ENCODE peak calls at places on chromosome 12, in four cellular contexts. One of them, this sample, is unnamed.

GRCh38 chr12:114186241-114187002 is 219.5 kb downstream of the TBX5 start:
- DNase-seq in progenitor cell of endocrine pancreas: no peak
- DNase-seq in SK-N-SH: peak
- DNase-seq in MCF 10A: no peak
- DNase-seq in this sample: no peak

GRCh38 chr12:131452444-131452860 is 258.4 kb upstream of the SFSWAP start:
- DNase-seq in progenitor cell of endocrine pancreas: no peak
- DNase-seq in SK-N-SH: no peak
- DNase-seq in MCF 10A: peak
- DNase-seq in this sample: peak

GRCh38 chr12:269216-269615 is 6.6 kb upstream of the SLC6A13 start:
- DNase-seq in progenitor cell of endocrine pancreas: no peak
- DNase-seq in SK-N-SH: no peak
- DNase-seq in MCF 10A: peak
- DNase-seq in this sample: no peak

GRCh38 chr12:5516781-5517180 is 84.9 kb downstream of the NTF3 start:
- DNase-seq in progenitor cell of endocrine pancreas: no peak
- DNase-seq in SK-N-SH: no peak
- DNase-seq in MCF 10A: no peak
- DNase-seq in this sample: no peak

GRCh38 chr12:8890313-8891084 is 23.8 kb upstream of the PHC1 start:
- DNase-seq in progenitor cell of endocrine pancreas: peak
- DNase-seq in SK-N-SH: peak
- DNase-seq in MCF 10A: peak
- DNase-seq in this sample: no peak

GRCh38 chr12:5375547-5376295 is 56.2 kb upstream of the NTF3 start:
- DNase-seq in progenitor cell of endocrine pancreas: no peak
- DNase-seq in SK-N-SH: no peak
- DNase-seq in MCF 10A: no peak
- DNase-seq in this sample: no peak

GRCh38 chr12:4506870-4507269 is 31.8 kb upstream of the RAD51AP1 start:
- DNase-seq in progenitor cell of endocrine pancreas: no peak
- DNase-seq in SK-N-SH: no peak
- DNase-seq in MCF 10A: no peak
- DNase-seq in this sample: no peak

GRCh38 chr12:58645946-58646345 is 274.4 kb downstream of the LRIG3 start:
- DNase-seq in progenitor cell of endocrine pancreas: no peak
- DNase-seq in SK-N-SH: no peak
- DNase-seq in MCF 10A: no peak
- DNase-seq in this sample: no peak

GRCh38 chr12:90000721-90001120 is 292.1 kb upstream of the ATP2B1 start:
- DNase-seq in progenitor cell of endocrine pancreas: no peak
- DNase-seq in SK-N-SH: no peak
- DNase-seq in MCF 10A: no peak
- DNase-seq in this sample: no peak

GRCh38 chr12:5718680-5719079 is 226.4 kb downstream of the ANO2 start:
- DNase-seq in progenitor cell of endocrine pancreas: no peak
- DNase-seq in SK-N-SH: no peak
- DNase-seq in MCF 10A: no peak
- DNase-seq in this sample: no peak

GRCh38 chr12:14910090-14910915 is 24.6 kb upstream of the MGP start:
- DNase-seq in progenitor cell of endocrine pancreas: no peak
- DNase-seq in SK-N-SH: no peak
- DNase-seq in MCF 10A: peak
- DNase-seq in this sample: no peak

GRCh38 chr12:122029620-122030426 is 8.1 kb downstream of the BCL7A start:
- DNase-seq in progenitor cell of endocrine pancreas: no peak
- DNase-seq in SK-N-SH: no peak
- DNase-seq in MCF 10A: peak
- DNase-seq in this sample: no peak

GRCh38 chr12:65779091-65779642 is 45.1 kb upstream of the HMGA2 start:
- DNase-seq in progenitor cell of endocrine pancreas: no peak
- DNase-seq in SK-N-SH: no peak
- DNase-seq in MCF 10A: peak
- DNase-seq in this sample: no peak

GRCh38 chr12:88944403-88944802 is 364.1 kb upstream of the KITLG start:
- DNase-seq in progenitor cell of endocrine pancreas: no peak
- DNase-seq in SK-N-SH: no peak
- DNase-seq in MCF 10A: peak
- DNase-seq in this sample: no peak

GRCh38 chr12:88951177-88951576 is 370.9 kb upstream of the KITLG start:
- DNase-seq in progenitor cell of endocrine pancreas: no peak
- DNase-seq in SK-N-SH: no peak
- DNase-seq in MCF 10A: no peak
- DNase-seq in this sample: no peak

GRCh38 chr12:88945041-88945732 is 364.9 kb upstream of the KITLG start:
- DNase-seq in progenitor cell of endocrine pancreas: no peak
- DNase-seq in SK-N-SH: no peak
- DNase-seq in MCF 10A: no peak
- DNase-seq in this sample: no peak

GRCh38 chr12:88946377-88946997 is 366.2 kb upstream of the KITLG start:
- DNase-seq in progenitor cell of endocrine pancreas: no peak
- DNase-seq in SK-N-SH: no peak
- DNase-seq in MCF 10A: peak
- DNase-seq in this sample: no peak

DNA sequence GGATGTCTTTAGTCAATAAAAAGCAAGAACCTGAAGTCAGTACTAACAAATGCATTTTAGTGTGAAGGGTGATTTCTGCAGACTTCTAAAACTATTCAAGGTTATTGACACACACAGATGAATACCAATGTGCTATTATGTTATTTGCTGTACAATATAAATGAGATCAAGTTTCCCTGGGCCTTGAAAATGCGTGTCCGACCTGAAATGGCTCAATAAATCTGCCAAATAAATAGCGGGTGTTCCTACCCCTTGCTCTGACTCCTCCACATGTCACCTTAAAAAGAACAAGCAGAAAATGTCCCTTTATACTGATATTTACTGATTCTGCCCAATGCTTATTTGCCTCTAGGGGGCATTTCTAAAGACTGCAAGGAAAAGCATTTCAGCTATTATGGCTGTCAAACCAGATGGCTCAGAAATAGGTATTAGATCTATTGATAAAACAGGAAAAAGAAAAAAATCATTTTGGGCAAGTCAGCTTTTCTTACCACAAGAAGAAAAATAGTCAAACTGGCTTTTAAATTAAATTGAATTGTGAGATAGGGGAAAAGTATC is 367.3 kb upstream of the KITLG start:
- DNase-seq in progenitor cell of endocrine pancreas: no peak
- DNase-seq in SK-N-SH: no peak
- DNase-seq in MCF 10A: no peak
- DNase-seq in this sample: no peak
- TF ChIP-seq CTCF in progenitor cell of endocrine pancreas: peak
- TF ChIP-seq CTCF in SK-N-SH: peak
- TF ChIP-seq CTCF in MCF 10A: no peak
- TF ChIP-seq CTCF in this sample: no peak

GRCh38 chr12:127966331-127966730 is 300.6 kb upstream of the TMEM132C start:
- DNase-seq in progenitor cell of endocrine pancreas: no peak
- DNase-seq in SK-N-SH: no peak
- DNase-seq in MCF 10A: no peak
- DNase-seq in this sample: no peak

GRCh38 chr12:127963926-127964325 is 303.0 kb upstream of the TMEM132C start:
- DNase-seq in progenitor cell of endocrine pancreas: no peak
- DNase-seq in SK-N-SH: no peak
- DNase-seq in MCF 10A: no peak
- DNase-seq in this sample: no peak

DNA sequence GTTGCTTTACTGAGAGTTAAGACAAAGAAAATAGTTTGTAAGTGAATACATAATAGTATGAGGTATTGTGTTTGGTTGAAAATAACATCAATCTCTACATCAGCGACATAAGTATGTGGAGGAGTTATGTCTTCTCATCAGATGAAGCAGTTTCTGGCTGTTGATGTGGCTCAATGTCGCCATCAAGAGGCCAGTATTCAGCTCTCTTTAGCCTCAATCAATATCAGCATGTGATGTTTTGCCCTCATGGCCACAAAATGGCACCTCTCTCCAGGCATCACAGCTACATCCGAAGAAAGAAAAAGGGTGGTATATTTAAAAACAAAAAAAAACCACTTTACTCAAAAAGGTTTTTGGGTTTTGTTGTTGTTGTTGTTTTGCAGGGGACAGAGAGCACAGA is 302.3 kb upstream of the TMEM132C start:
- DNase-seq in progenitor cell of endocrine pancreas: no peak
- DNase-seq in SK-N-SH: no peak
- DNase-seq in MCF 10A: no peak
- DNase-seq in this sample: no peak
- TF ChIP-seq CTCF in progenitor cell of endocrine pancreas: no peak
- TF ChIP-seq CTCF in SK-N-SH: no peak
- TF ChIP-seq CTCF in MCF 10A: no peak
- TF ChIP-seq CTCF in this sample: no peak

DNA sequence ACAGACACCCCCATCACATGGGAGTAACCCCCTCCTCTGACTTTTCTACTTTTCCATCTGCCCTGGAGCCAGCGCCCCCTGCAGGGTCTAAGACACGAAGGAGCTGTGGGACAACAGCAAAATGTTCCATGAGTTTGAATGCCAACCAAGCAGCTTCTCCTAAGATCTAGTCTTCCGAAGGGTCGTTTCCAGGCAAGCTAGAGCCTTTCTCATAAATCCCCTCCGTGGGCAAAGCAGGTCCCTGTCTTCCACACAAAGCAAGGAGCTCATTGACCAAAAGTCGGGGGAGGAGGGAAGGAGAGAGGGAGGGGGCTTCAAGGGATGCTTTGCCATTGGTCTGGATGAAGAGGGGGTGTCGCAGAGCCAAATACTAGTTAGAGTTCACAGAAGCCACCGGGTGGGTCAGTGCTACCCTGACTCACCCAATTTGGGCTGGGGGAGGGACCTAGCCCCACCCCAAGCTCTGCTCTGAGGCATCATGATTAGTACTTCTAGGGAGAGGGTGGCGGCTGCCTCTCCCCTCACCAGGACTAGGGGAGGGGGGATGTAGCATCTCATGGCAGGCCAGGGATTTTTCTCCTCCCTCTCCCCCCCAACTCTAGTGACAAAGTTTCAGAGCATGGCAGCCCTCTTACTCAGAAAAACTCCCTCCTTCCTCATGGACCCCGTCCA is 1.6 kb downstream of the MSI1 start:
- DNase-seq in progenitor cell of endocrine pancreas: no peak
- DNase-seq in SK-N-SH: peak
- DNase-seq in MCF 10A: no peak
- DNase-seq in this sample: no peak
- TF ChIP-seq CTCF in progenitor cell of endocrine pancreas: peak
- TF ChIP-seq CTCF in SK-N-SH: peak
- TF ChIP-seq CTCF in MCF 10A: peak
- TF ChIP-seq CTCF in this sample: peak

DNA sequence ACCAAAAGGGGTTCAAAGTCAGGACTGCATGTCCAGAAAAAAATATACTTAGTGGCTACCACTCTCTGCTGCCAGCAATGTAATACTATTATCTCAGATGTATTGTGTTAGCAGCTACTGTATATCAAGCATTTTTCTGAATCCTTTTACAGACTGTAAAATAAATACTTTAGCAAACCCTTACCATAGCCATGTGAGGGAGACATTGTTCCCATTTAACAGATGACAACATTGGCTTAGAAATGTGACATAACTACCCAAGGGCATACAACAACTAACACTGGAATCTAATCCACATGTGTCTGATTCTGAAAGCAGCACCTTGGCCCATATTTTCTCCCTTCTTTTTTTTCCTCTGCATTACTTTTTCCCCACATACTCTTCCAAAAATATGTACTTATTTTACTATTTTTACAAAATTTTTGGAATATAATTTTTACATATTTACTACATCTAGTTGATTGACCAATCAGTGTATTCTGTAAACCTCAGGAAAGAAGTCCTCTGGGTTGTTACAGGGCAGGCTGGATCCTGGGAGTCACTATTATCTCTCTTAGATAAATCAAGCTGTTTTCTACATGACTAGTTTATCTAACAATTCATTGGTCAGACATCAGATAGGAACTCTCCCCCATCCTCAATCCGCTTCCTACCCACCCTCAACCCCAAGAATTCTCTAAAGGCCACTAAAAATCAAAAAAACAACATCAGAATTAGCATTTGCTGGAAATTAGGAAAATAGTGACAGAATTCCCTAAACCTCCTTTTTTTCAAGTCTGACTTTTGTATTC is 154.1 kb downstream of the BTG1 start:
- DNase-seq in progenitor cell of endocrine pancreas: no peak
- DNase-seq in SK-N-SH: no peak
- DNase-seq in MCF 10A: peak
- DNase-seq in this sample: no peak
- TF ChIP-seq CTCF in progenitor cell of endocrine pancreas: no peak
- TF ChIP-seq CTCF in SK-N-SH: no peak
- TF ChIP-seq CTCF in MCF 10A: peak
- TF ChIP-seq CTCF in this sample: peak

This sample was measured in upper lobe of right lung.